ENCODE peak calls at places on chromosomes 3 and 15, in seven cellular contexts. J is kidney, P is fibroblast of mammary gland, T is IMR-90, N is progenitor cell of endocrine pancreas, W is AG10803, X is Calu3. L is an unnamed sample.
A peak's percentile ranks its signal among the peaks of the same experiment; 100 is the strongest.

GRCh38 chr3:127304121-127304744 is 16.4 kb upstream of the PRR20G start:
- DNase-seq in J (peak; percentile 71), P (no peak), T (no peak), N (no peak), W (no peak), X (peak; percentile 98), L (no peak)

GRCh38 chr15:38002883-38003477 is 68.5 kb downstream of the TMCO5A start:
- DNase-seq in J (no peak), P (peak; percentile 88), T (peak; percentile 84), N (no peak), W (peak; percentile 83), X (peak; percentile 62), L (peak; percentile 92)

GRCh38 chr15:92384391-92384790 is 9.3 kb upstream of the ST8SIA2 start:
- DNase-seq in J (no peak), P (no peak), T (no peak), N (no peak), W (peak; percentile 16), X (no peak), L (no peak)

GRCh38 chr15:73677146-73677607 is 7.0 kb upstream of the CD276 start:
- DNase-seq in J (no peak), P (peak; percentile 74), T (peak; percentile 70), N (peak; percentile 37), W (peak; percentile 65), X (peak; percentile 79), L (peak; percentile 78)

GRCh38 chr15:25900426-25900825 is 37.3 kb upstream of the ATP10A start:
- DNase-seq in J (no peak), P (no peak), T (no peak), N (no peak), W (peak; percentile 29), X (no peak), L (no peak)

GRCh38 chr15:46309914-46310313 is 675.1 kb downstream of the SQOR start:
- DNase-seq in J (no peak), P (no peak), T (no peak), N (no peak), W (no peak), X (no peak), L (no peak)

GRCh38 chr3:71542548-71543370 is 40.8 kb downstream of the FOXP1 start:
- DNase-seq in J (peak; percentile 93), P (peak; percentile 92), T (peak; percentile 92), N (no peak), W (peak; percentile 99), X (no peak), L (peak; percentile 88)

GRCh38 chr3:103056953-103057450 is 622.2 kb downstream of the ZPLD1 start:
- DNase-seq in J (no peak), P (no peak), T (no peak), N (no peak), W (peak; percentile 30), X (peak; percentile 35), L (no peak)

GRCh38 chr3:133535971-133536634 is 37.4 kb upstream of the CDV3 start:
- DNase-seq in J (no peak), P (peak; percentile 96), T (peak; percentile 98), N (no peak), W (peak; percentile 89), X (no peak), L (peak; percentile 92)

GRCh38 chr3:123347691-123348264 is 101.1 kb downstream of the ADCY5 start:
- DNase-seq in J (no peak), P (no peak), T (no peak), N (no peak), W (no peak), X (no peak), L (no peak)

GRCh38 chr3:78255403-78255802 is 1215.5 kb downstream of the ROBO2 start:
- DNase-seq in J (no peak), P (peak; percentile 84), T (peak; percentile 95), N (no peak), W (peak; percentile 83), X (no peak), L (peak; percentile 78)

GRCh38 chr15:68610825-68611224 is 32.0 kb downstream of the CORO2B start:
- DNase-seq in J (no peak), P (peak; percentile 81), T (no peak), N (no peak), W (no peak), X (no peak), L (no peak)

GRCh38 chr15:68606332-68606731 is 27.5 kb downstream of the CORO2B start:
- DNase-seq in J (no peak), P (peak; percentile 49), T (peak; percentile 63), N (no peak), W (no peak), X (no peak), L (no peak)

GRCh38 chr15:68608206-68608843 is 29.5 kb downstream of the CORO2B start:
- DNase-seq in J (peak; percentile 96), P (peak; percentile 96), T (peak; percentile 19), N (no peak), W (peak; percentile 16), X (no peak), L (peak; percentile 97)

GRCh38 chr15:68609618-68610017 is 30.8 kb downstream of the CORO2B start:
- DNase-seq in J (peak; percentile 94), P (peak; percentile 97), T (no peak), N (no peak), W (peak; percentile 42), X (no peak), L (peak; percentile 95)

DNA sequence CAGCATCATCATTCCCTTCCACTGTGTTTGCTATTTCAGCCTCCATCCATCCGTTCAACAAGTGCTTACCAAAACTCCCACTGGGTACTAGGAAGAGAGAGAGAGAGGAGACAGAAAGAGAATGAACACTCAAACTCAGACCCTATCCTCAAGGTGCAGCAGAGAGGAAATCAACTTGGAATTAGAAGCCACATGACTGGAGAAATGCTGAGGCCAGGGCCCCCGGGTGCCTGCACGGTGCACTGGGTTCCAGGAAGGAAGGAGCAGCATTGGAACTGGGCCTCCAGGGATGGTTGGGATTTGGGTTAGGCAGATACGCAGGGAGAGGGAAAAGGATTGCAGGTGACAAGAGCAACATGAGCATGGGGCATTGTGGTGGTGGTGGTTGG is 30.0 kb downstream of the CORO2B start:
- DNase-seq in J (no peak), P (no peak), T (no peak), N (no peak), W (no peak), X (no peak), L (no peak)
- TF ChIP-seq CTCF in J (no peak), P (no peak), T (no peak), N (no peak), W (no peak), X (no peak), L (no peak)

GRCh38 chr15:76973362-76973743 is 21.6 kb upstream of the PSTPIP1 start:
- DNase-seq in J (no peak), P (peak; percentile 30), T (peak; percentile 20), N (no peak), W (peak; percentile 30), X (no peak), L (peak; percentile 74)
- TF ChIP-seq CTCF in J (peak; percentile 13), P (peak; percentile 51), T (peak; percentile 44), N (peak; percentile 57), W (peak; percentile 50), X (peak; percentile 45), L (peak; percentile 79)

GRCh38 chr3:197801801-197802504 is 10.9 kb downstream of the LRCH3 start:
- DNase-seq in J (no peak), P (peak; percentile 53), T (peak; percentile 51), N (no peak), W (peak; percentile 57), X (peak; percentile 20), L (peak; percentile 57)

GRCh38 chr3:197800379-197800778 is 9.3 kb downstream of the LRCH3 start:
- DNase-seq in J (no peak), P (no peak), T (peak; percentile 80), N (no peak), W (no peak), X (no peak), L (peak; percentile 23)

GRCh38 chr3:197798863-197799262 is 7.8 kb downstream of the LRCH3 start:
- DNase-seq in J (no peak), P (no peak), T (no peak), N (no peak), W (no peak), X (no peak), L (no peak)

GRCh38 chr3:197807969-197808587 is 17.0 kb downstream of the LRCH3 start:
- DNase-seq in J (no peak), P (no peak), T (peak; percentile 41), N (no peak), W (peak; percentile 63), X (no peak), L (peak; percentile 28)

DNA sequence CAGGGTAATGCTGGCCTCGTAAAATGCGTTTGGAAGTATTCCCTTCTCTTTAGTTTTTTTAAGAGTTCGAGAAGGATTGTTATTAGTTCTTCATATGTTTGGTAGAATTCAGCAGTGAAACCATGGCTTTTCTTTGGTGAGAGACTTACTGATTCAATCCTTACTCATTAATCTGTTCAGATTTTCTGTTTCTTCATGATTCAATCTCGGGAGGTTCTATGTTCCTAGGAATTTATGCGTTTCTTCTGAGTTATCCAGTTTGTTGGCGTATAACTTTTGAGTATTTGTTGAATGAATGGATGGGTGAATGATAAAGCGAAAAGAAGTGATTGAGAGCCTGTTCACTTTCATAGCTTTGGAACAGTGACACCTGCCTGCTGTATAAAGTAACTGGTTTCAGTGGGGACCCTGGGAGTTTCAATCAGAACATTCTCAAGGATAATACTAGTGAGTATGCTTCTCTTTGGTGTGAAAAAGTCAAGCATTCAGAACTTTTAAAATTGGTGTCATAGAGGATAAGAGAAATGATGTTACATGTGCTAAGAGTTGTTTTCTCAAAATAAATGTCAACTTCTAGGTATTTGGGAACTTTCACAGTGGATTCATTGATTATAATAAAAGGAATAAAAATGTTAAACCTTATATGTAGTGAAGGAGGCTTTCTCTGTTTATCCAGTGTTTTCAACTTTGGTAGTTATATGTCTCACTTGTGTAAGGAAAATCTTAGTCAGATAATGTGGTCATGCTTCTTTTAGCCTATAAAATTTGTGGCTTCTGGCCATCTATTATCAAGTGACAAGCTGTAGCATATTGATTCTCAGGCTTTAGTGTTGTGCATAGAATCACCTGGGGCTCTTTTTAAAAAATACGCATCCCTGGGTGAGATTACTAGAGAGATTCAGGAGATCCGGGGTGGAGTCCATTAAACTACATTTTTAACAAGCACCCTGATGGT is 11.7 kb downstream of the LRCH3 start:
- DNase-seq in J (no peak), P (no peak), T (no peak), N (no peak), W (no peak), X (no peak), L (no peak)
- TF ChIP-seq CTCF in J (no peak), P (peak; percentile 22), T (peak; percentile 21), N (peak; percentile 12), W (peak; percentile 24), X (no peak), L (peak; percentile 23)

GRCh38 chr15:30043211-30043655 is 39.5 kb upstream of the GOLGA8J start:
- DNase-seq in J (no peak), P (peak; percentile 19), T (peak; percentile 29), N (no peak), W (peak; percentile 15), X (no peak), L (peak; percentile 52)
- TF ChIP-seq CTCF in J (peak; percentile 15), P (peak; percentile 20), T (peak; percentile 50), N (no peak), W (peak; percentile 37), X (no peak), L (peak; percentile 21)

L was measured in cardiac fibroblast.